ENCODE peak calls at places on chromosomes 5 and 9, in four cellular contexts. One of them, this sample, is unnamed.

GRCh38 chr9:137410891-137411249 is 12.1 kb downstream of the EXD3 start:
- DNase-seq in psoas muscle: no peak
- DNase-seq in HCT116: no peak
- DNase-seq in iPS-NIHi11: no peak
- DNase-seq in this sample: no peak

GRCh38 chr5:6576861-6577501 is 55.9 kb downstream of the NSUN2 start:
- DNase-seq in HCT116: peak; percentile 44
- DNase-seq in psoas muscle: no peak
- DNase-seq in iPS-NIHi11: peak; percentile 67
- DNase-seq in this sample: no peak

GRCh38 chr5:108345541-108346171 is 36.2 kb downstream of the FBXL17 start:
- DNase-seq in psoas muscle: no peak
- DNase-seq in HCT116: peak; percentile 13
- DNase-seq in iPS-NIHi11: peak; percentile 7
- DNase-seq in this sample: no peak

GRCh38 chr5:73917433-73917832 is 291.4 kb downstream of the ARHGEF28 start:
- DNase-seq in HCT116: no peak
- DNase-seq in psoas muscle: peak; percentile 32
- DNase-seq in iPS-NIHi11: peak; percentile 40
- DNase-seq in this sample: peak; percentile 66

GRCh38 chr5:31193591-31194457 is at the start of gene CDH6:
- DNase-seq in iPS-NIHi11: peak; percentile 89
- DNase-seq in HCT116: no peak
- DNase-seq in psoas muscle: no peak
- DNase-seq in this sample: peak; percentile 60

GRCh38 chr9:5688109-5688508 is 59.2 kb downstream of the RIC1 start:
- DNase-seq in psoas muscle: no peak
- DNase-seq in HCT116: no peak
- DNase-seq in iPS-NIHi11: no peak
- DNase-seq in this sample: no peak

GRCh38 chr9:134851015-134851414 is 29.6 kb upstream of the FCN2 start:
- DNase-seq in HCT116: no peak
- DNase-seq in psoas muscle: no peak
- DNase-seq in iPS-NIHi11: no peak
- DNase-seq in this sample: peak; percentile 44

GRCh38 chr5:147818290-147818689 is 13.2 kb downstream of the SPINK1 start:
- DNase-seq in HCT116: no peak
- DNase-seq in psoas muscle: no peak
- DNase-seq in iPS-NIHi11: no peak
- DNase-seq in this sample: no peak

GRCh38 chr5:160199410-160199911 is 29.8 kb upstream of the FABP6 start:
- DNase-seq in iPS-NIHi11: peak; percentile 92
- DNase-seq in HCT116: no peak
- DNase-seq in psoas muscle: peak; percentile 74
- DNase-seq in this sample: peak; percentile 76

GRCh38 chr5:156892223-156892622 is 42.1 kb downstream of the PPP1R2B start:
- DNase-seq in psoas muscle: no peak
- DNase-seq in HCT116: no peak
- DNase-seq in iPS-NIHi11: peak; percentile 11
- DNase-seq in this sample: no peak

GRCh38 chr5:4374866-4375265 is 765.3 kb upstream of the ADAMTS16 start:
- DNase-seq in iPS-NIHi11: no peak
- DNase-seq in HCT116: no peak
- DNase-seq in psoas muscle: no peak
- DNase-seq in this sample: no peak

GRCh38 chr5:89397096-89397495 is 514.1 kb upstream of the MEF2C start:
- DNase-seq in HCT116: no peak
- DNase-seq in iPS-NIHi11: no peak
- DNase-seq in psoas muscle: no peak
- DNase-seq in this sample: no peak

GRCh38 chr5:141878186-141878770 is at the start of gene PCDH1:
- DNase-seq in HCT116: no peak
- DNase-seq in psoas muscle: no peak
- DNase-seq in iPS-NIHi11: peak; percentile 59
- DNase-seq in this sample: no peak

GRCh38 chr5:134004626-134005414 is at the start of gene VDAC1:
- DNase-seq in HCT116: peak; percentile 56
- DNase-seq in psoas muscle: peak; percentile 87
- DNase-seq in iPS-NIHi11: peak; percentile 98
- DNase-seq in this sample: peak; percentile 93

GRCh38 chr5:168307022-168307421 is 15.6 kb downstream of the WWC1 start:
- DNase-seq in psoas muscle: no peak
- DNase-seq in HCT116: no peak
- DNase-seq in iPS-NIHi11: no peak
- DNase-seq in this sample: no peak

GRCh38 chr5:78746990-78747389 is 98.4 kb upstream of the LHFPL2 start:
- DNase-seq in HCT116: no peak
- DNase-seq in psoas muscle: no peak
- DNase-seq in iPS-NIHi11: no peak
- DNase-seq in this sample: no peak

GRCh38 chr9:123686131-123686848 is 243.6 kb downstream of the DENND1A start:
- DNase-seq in iPS-NIHi11: no peak
- DNase-seq in psoas muscle: no peak
- DNase-seq in HCT116: no peak
- DNase-seq in this sample: no peak

GRCh38 chr5:144583493-144584154 is 413.0 kb downstream of the KCTD16 start:
- DNase-seq in HCT116: no peak
- DNase-seq in iPS-NIHi11: peak; percentile 21
- DNase-seq in psoas muscle: no peak
- DNase-seq in this sample: no peak

GRCh38 chr9:9117866-9118265 is 1318.3 kb upstream of the DMAC1 start:
- DNase-seq in iPS-NIHi11: no peak
- DNase-seq in HCT116: no peak
- DNase-seq in psoas muscle: no peak
- DNase-seq in this sample: no peak

GRCh38 chr9:135567311-135567710 is 5.8 kb downstream of the PAEP start:
- DNase-seq in psoas muscle: no peak
- DNase-seq in HCT116: no peak
- DNase-seq in iPS-NIHi11: no peak
- DNase-seq in this sample: no peak

GRCh38 chr9:78599939-78600338 is 303.0 kb downstream of the PSAT1 start:
- DNase-seq in iPS-NIHi11: no peak
- DNase-seq in HCT116: no peak
- DNase-seq in psoas muscle: no peak
- DNase-seq in this sample: no peak

GRCh38 chr9:106648799-106649198 is 214.2 kb upstream of the ZNF462 start:
- DNase-seq in HCT116: peak; percentile 6
- DNase-seq in iPS-NIHi11: no peak
- DNase-seq in psoas muscle: no peak
- DNase-seq in this sample: no peak

GRCh38 chr5:136007271-136007670 is 21.5 kb upstream of the TGFBI start:
- DNase-seq in iPS-NIHi11: no peak
- DNase-seq in psoas muscle: no peak
- DNase-seq in HCT116: no peak
- DNase-seq in this sample: no peak

GRCh38 chr9:133619791-133620190 is 10.6 kb upstream of the FAM163B start:
- DNase-seq in iPS-NIHi11: no peak
- DNase-seq in HCT116: no peak
- DNase-seq in psoas muscle: no peak
- DNase-seq in this sample: no peak

GRCh38 chr9:132991351-132992300 is 13.1 kb downstream of the GFI1B start:
- DNase-seq in HCT116: no peak
- DNase-seq in iPS-NIHi11: no peak
- DNase-seq in psoas muscle: no peak
- DNase-seq in this sample: no peak

GRCh38 chr9:122005597-122005996 is 87.5 kb downstream of the TTLL11 start:
- DNase-seq in psoas muscle: no peak
- DNase-seq in iPS-NIHi11: peak; percentile 51
- DNase-seq in HCT116: no peak
- DNase-seq in this sample: no peak

GRCh38 chr5:56676091-56676768 is 139.1 kb upstream of the MAP3K1 start:
- DNase-seq in psoas muscle: no peak
- DNase-seq in HCT116: peak; percentile 56
- DNase-seq in iPS-NIHi11: no peak
- DNase-seq in this sample: no peak